ENCODE peak calls at places on chromosomes 1 and 21, in nine cellular contexts. P is HEK293T, W is T-helper 22 cell, E is retina, F is brain microvascular endothelial cell, J is OCI-LY7, G is NCI-H446, B is left ventricle myocardium inferior, U is GM23338. H is an unnamed sample.

GRCh38 chr1:98336472-98337118 is 324.9 kb upstream of the SNX7 start:
- DNase-seq in E (no peak), F (no peak), U (peak), P (no peak), W (no peak), G (no peak), B (no peak), J (no peak), H (peak)

GRCh38 chr21:21101911-21102310 is 103.7 kb downstream of the NCAM2 start:
- DNase-seq in F (peak), W (no peak), U (peak), G (peak), J (no peak), B (no peak), E (peak), P (peak), H (peak)

GRCh38 chr1:168288311-168289052 is 7.8 kb downstream of the TBX19 start:
- DNase-seq in F (peak), J (no peak), E (no peak), W (no peak), U (no peak), G (no peak), P (no peak), B (no peak), H (no peak)

GRCh38 chr1:74356493-74356892 is 121.3 kb downstream of the TNNI3K start:
- DNase-seq in U (no peak), G (no peak), B (no peak), E (no peak), F (peak), P (no peak), J (no peak), W (no peak), H (no peak)

GRCh38 chr1:231013391-231014015 is 26.6 kb downstream of the FAM89A start:
- DNase-seq in E (no peak), J (no peak), U (no peak), B (no peak), P (no peak), W (no peak), F (no peak), G (no peak), H (no peak)

GRCh38 chr1:155309423-155310021 is 856 bp downstream of the FDPS start:
- DNase-seq in J (peak), B (peak), G (peak), F (no peak), P (peak), U (no peak), E (no peak), W (no peak), H (peak)

GRCh38 chr1:17004466-17005364 is 7.0 kb downstream of the ATP13A2 start:
- DNase-seq in B (no peak), W (no peak), J (no peak), E (no peak), U (peak), P (peak), F (no peak), G (no peak), H (no peak)

GRCh38 chr1:31564606-31564989 is 11.7 kb upstream of the TINAGL1 start:
- DNase-seq in P (peak), W (no peak), F (no peak), B (no peak), E (no peak), G (peak), U (no peak), J (no peak), H (no peak)

GRCh38 chr21:30880914-30881313 is 466 bp downstream of the KRTAP11-1 start:
- DNase-seq in B (no peak), G (peak), U (no peak), E (no peak), F (no peak), J (no peak), W (no peak), P (no peak), H (no peak)

GRCh38 chr1:174871886-174872285 is 127.9 kb upstream of the CACYBP start:
- DNase-seq in E (no peak), P (no peak), J (no peak), F (no peak), U (peak), W (no peak), G (no peak), B (no peak), H (no peak)

GRCh38 chr21:45420623-45421041 is 15.7 kb downstream of the COL18A1 start:
- DNase-seq in W (no peak), G (no peak), P (no peak), B (no peak), F (no peak), E (no peak), J (no peak), U (no peak), H (peak)

GRCh38 chr1:35923841-35924240 is 7.1 kb upstream of the AGO3 start:
- DNase-seq in G (no peak), E (no peak), U (no peak), P (no peak), W (no peak), B (no peak), J (no peak), F (no peak), H (no peak)

GRCh38 chr1:23035823-23036452 is 16.7 kb downstream of the KDM1A start:
- DNase-seq in W (no peak), J (no peak), B (no peak), U (peak), E (no peak), P (peak), F (peak), G (no peak), H (no peak)

GRCh38 chr1:211596418-211597181 is 17.6 kb upstream of the SLC30A1 start:
- DNase-seq in P (no peak), J (no peak), E (no peak), G (no peak), F (no peak), B (no peak), W (no peak), U (no peak), H (no peak)

GRCh38 chr21:38136201-38136600 is 120.6 kb upstream of the KCNJ15 start:
- DNase-seq in F (no peak), U (no peak), B (no peak), W (no peak), P (no peak), E (no peak), J (no peak), G (peak), H (no peak)

GRCh38 chr1:88061106-88061829 is 622.8 kb upstream of the PKN2 start:
- DNase-seq in U (peak), W (no peak), G (peak), B (no peak), F (peak), P (peak), J (peak), E (peak), H (peak)

GRCh38 chr1:162972768-162973167 is 96.4 kb upstream of the RGS4 start:
- DNase-seq in U (no peak), G (no peak), F (no peak), E (no peak), W (no peak), P (no peak), J (no peak), B (no peak), H (no peak)

GRCh38 chr1:215192306-215192705 is 109.8 kb downstream of the KCNK2 start:
- DNase-seq in B (no peak), P (no peak), W (no peak), G (no peak), F (no peak), E (no peak), J (no peak), U (no peak), H (no peak)

GRCh38 chr1:58732087-58732486 is 32.2 kb upstream of the MYSM1 start:
- DNase-seq in U (no peak), E (no peak), B (no peak), J (no peak), G (peak), F (no peak), W (no peak), P (no peak), H (no peak)

GRCh38 chr1:1602941-1603506 is 3.1 kb upstream of the FNDC10 start:
- DNase-seq in P (no peak), B (no peak), W (no peak), U (no peak), J (no peak), F (no peak), E (no peak), G (no peak), H (no peak)

GRCh38 chr1:6357243-6357929 is 36.2 kb downstream of the ACOT7 start:
- DNase-seq in U (peak), B (no peak), J (peak), E (no peak), W (no peak), F (no peak), G (no peak), P (no peak), H (no peak)

GRCh38 chr1:171420810-171421209 is 64.5 kb upstream of the PRRC2C start:
- DNase-seq in F (no peak), B (no peak), J (no peak), E (no peak), W (no peak), P (no peak), U (peak), G (no peak), H (no peak)

GRCh38 chr1:246450485-246451251 is 56.4 kb downstream of the SMYD3 start:
- DNase-seq in G (peak), J (peak), U (peak), W (no peak), B (no peak), P (peak), E (peak), F (no peak), H (peak)

GRCh38 chr1:71526824-71527223 is 446.0 kb upstream of the ZRANB2 start:
- DNase-seq in G (no peak), P (no peak), J (no peak), B (no peak), W (no peak), U (no peak), E (no peak), F (no peak), H (no peak)

GRCh38 chr1:207672525-207673130 is 27.7 kb downstream of the CR1L start:
- DNase-seq in P (peak), J (peak), W (no peak), G (peak), B (no peak), F (peak), U (peak), E (no peak), H (peak)

GRCh38 chr1:115929846-115930245 is 46.5 kb upstream of the SLC22A15 start:
- DNase-seq in B (no peak), F (no peak), J (no peak), G (peak), W (no peak), U (no peak), P (no peak), E (no peak), H (no peak)

GRCh38 chr1:40303790-40304189 is 13.3 kb downstream of the COL9A2 start:
- DNase-seq in E (no peak), W (no peak), B (no peak), F (no peak), P (no peak), J (no peak), U (no peak), G (no peak), H (no peak)

GRCh38 chr1:62513013-62513412 is 76.2 kb downstream of the USP1 start:
- DNase-seq in U (no peak), B (no peak), E (no peak), F (no peak), P (no peak), J (no peak), W (no peak), G (no peak), H (no peak)

GRCh38 chr1:64864018-64864945 is 102.1 kb downstream of the JAK1 start:
- DNase-seq in P (no peak), F (no peak), J (peak), W (peak), G (no peak), U (no peak), B (peak), E (no peak), H (peak)

GRCh38 chr1:245444181-245444580 is 289.4 kb downstream of the KIF26B start:
- DNase-seq in G (no peak), F (no peak), P (no peak), U (no peak), B (no peak), E (no peak), J (no peak), W (no peak), H (peak)

GRCh38 chr21:46109251-46110221 is 11.6 kb downstream of the COL6A2 start:
- DNase-seq in F (no peak), J (no peak), P (no peak), W (no peak), B (no peak), G (no peak), E (no peak), U (no peak), H (no peak)

GRCh38 chr1:91555074-91555730 is 54.6 kb downstream of the CDC7 start:
- DNase-seq in E (no peak), F (no peak), J (no peak), U (peak), G (no peak), B (no peak), W (no peak), P (no peak), H (peak)

GRCh38 chr1:150555198-150555970 is 6.2 kb downstream of the ADAMTSL4 start:
- DNase-seq in F (no peak), U (no peak), E (no peak), J (no peak), G (no peak), B (no peak), W (no peak), P (no peak), H (no peak)

GRCh38 chr1:226641671-226642231 is 93.2 kb downstream of the STUM start:
- DNase-seq in P (no peak), G (no peak), B (no peak), J (no peak), E (no peak), W (no peak), U (no peak), F (no peak), H (no peak)

GRCh38 chr1:201191723-201192477 is 1.3 kb downstream of the IGFN1 start:
- DNase-seq in F (peak), G (no peak), J (no peak), B (no peak), P (no peak), W (no peak), E (no peak), U (no peak), H (no peak)

GRCh38 chr1:34983700-34984355 is 1.3 kb downstream of the TMEM35B start:
- DNase-seq in G (no peak), W (no peak), E (no peak), F (no peak), U (no peak), P (no peak), B (no peak), J (peak), H (peak)

H was measured in left kidney.